ENCODE peak calls at places on chromosomes 5 and 9, in five cellular contexts. G is ovary, D is astrocyte of the spinal cord, W is AG08396, O is PC-3. J is an unnamed sample.

GRCh38 chr9:86674475-86674874 is 272.8 kb downstream of the GAS1 start:
- DNase-seq in G (no peak), D (no peak), W (no peak), O (no peak), J (no peak)

GRCh38 chr5:164650427-164650826 is 1145.0 kb downstream of the MAT2B start:
- DNase-seq in G (no peak), D (no peak), W (no peak), O (no peak), J (no peak)

GRCh38 chr5:146052780-146053179 is 52.6 kb downstream of the PLAC8L1 start:
- DNase-seq in G (no peak), D (no peak), W (no peak), O (peak; percentile 48), J (no peak)

GRCh38 chr5:39906146-39906545 is 481.4 kb upstream of the DAB2 start:
- DNase-seq in G (no peak), D (peak; percentile 56), W (peak; percentile 10), O (peak; percentile 74), J (peak; percentile 83)

GRCh38 chr9:92726971-92727715 is 37.5 kb downstream of the BICD2 start:
- DNase-seq in G (no peak), D (peak; percentile 31), W (no peak), O (no peak), J (peak; percentile 79)

GRCh38 chr5:32866138-32866537 is 155.0 kb downstream of the NPR3 start:
- DNase-seq in G (no peak), D (no peak), W (no peak), O (peak; percentile 39), J (peak; percentile 3)

GRCh38 chr9:272251-273213 is 57.9 kb downstream of the DOCK8 start:
- DNase-seq in G (no peak), D (no peak), W (no peak), O (no peak), J (no peak)

GRCh38 chr5:15571081-15571480 is 71.1 kb downstream of the FBXL7 start:
- DNase-seq in G (no peak), D (no peak), W (no peak), O (no peak), J (no peak)

GRCh38 chr9:130382636-130383349 is 62.0 kb upstream of the ASS1 start:
- DNase-seq in G (no peak), D (no peak), W (no peak), O (no peak), J (no peak)

GRCh38 chr9:116549061-116549664 is 137.9 kb upstream of the TRIM32 start:
- DNase-seq in G (peak; percentile 64), D (peak; percentile 93), W (peak; percentile 93), O (peak; percentile 80), J (peak; percentile 97)

GRCh38 chr9:96515629-96516470 is 65.9 kb downstream of the HABP4 start:
- DNase-seq in G (no peak), D (no peak), W (no peak), O (no peak), J (peak; percentile 12)

GRCh38 chr9:135085830-135086546 is 1.5 kb upstream of the OLFM1 start:
- DNase-seq in G (peak; percentile 88), D (peak; percentile 37), W (peak; percentile 90), O (peak; percentile 71), J (peak; percentile 66)

GRCh38 chr5:146538441-146538840 is 22.5 kb upstream of the GPR151 start:
- DNase-seq in G (no peak), D (no peak), W (no peak), O (no peak), J (no peak)

GRCh38 chr9:132498811-132499210 is 83.6 kb upstream of the BARHL1 start:
- DNase-seq in G (no peak), D (no peak), W (peak; percentile 59), O (no peak), J (peak; percentile 16)

GRCh38 chr9:88291853-88292252 is 96.4 kb upstream of the SPIN1 start:
- DNase-seq in G (no peak), D (no peak), W (no peak), O (no peak), J (no peak)

GRCh38 chr5:132027027-132027426 is 15.6 kb upstream of the ACSL6 start:
- DNase-seq in G (no peak), D (no peak), W (no peak), O (no peak), J (no peak)

GRCh38 chr5:61229416-61229815 is 67.1 kb upstream of the SMIM15 start:
- DNase-seq in G (no peak), D (no peak), W (no peak), O (no peak), J (peak; percentile 15)

GRCh38 chr5:101009758-101010519 is 106.9 kb upstream of the ST8SIA4 start:
- DNase-seq in G (no peak), D (no peak), W (no peak), O (no peak), J (no peak)

GRCh38 chr5:141780240-141780951 is 97.8 kb downstream of the PCDH1 start:
- DNase-seq in G (no peak), D (no peak), W (no peak), O (no peak), J (no peak)